ENCODE peak calls at places on chromosomes 3 and 15, in eight cellular contexts. O, W, U, H, A, Z, I and S are unnamed samples.

GRCh38 chr3:59519094-59519493 is 469.3 kb upstream of the CFAP20DC start:
- DNase-seq in U (no peak), A (no peak), Z (no peak), W (no peak), I (no peak), O (no peak), H (no peak), S (no peak)

GRCh38 chr15:92725171-92725570 is 69.6 kb upstream of the FAM174B start:
- DNase-seq in O (no peak), U (no peak), Z (no peak), H (no peak), I (no peak), W (no peak), A (no peak), S (no peak)

GRCh38 chr3:42685891-42686820 is 819 bp downstream of the KLHL40 start:
- DNase-seq in Z (no peak), U (no peak), O (no peak), W (no peak), A (no peak), I (no peak), H (no peak), S (no peak)

GRCh38 chr3:20043398-20043797 is 3.2 kb downstream of the KAT2B start:
- DNase-seq in O (peak), H (no peak), W (peak), I (peak), A (peak), U (peak), Z (no peak), S (no peak)

GRCh38 chr3:120022729-120023128 is 71.5 kb downstream of the GSK3B start:
- DNase-seq in U (peak), Z (no peak), O (no peak), W (no peak), A (no peak), I (no peak), H (no peak), S (no peak)

GRCh38 chr3:197029511-197030167 is at the start of gene MELTF:
- DNase-seq in Z (no peak), U (peak), A (peak), O (peak), H (peak), W (peak), I (peak), S (peak)

GRCh38 chr3:124993462-124993861 is 58.9 kb upstream of the MUC13 start:
- DNase-seq in O (no peak), I (peak), H (no peak), U (peak), W (no peak), Z (no peak), A (no peak), S (no peak)

GRCh38 chr3:58369876-58370275 is 37.2 kb downstream of the PXK start:
- DNase-seq in A (no peak), W (no peak), H (no peak), I (no peak), Z (no peak), O (no peak), U (no peak), S (no peak)

GRCh38 chr3:150741497-150742140 is 21.4 kb downstream of the SIAH2 start:
- DNase-seq in U (no peak), A (no peak), I (no peak), O (no peak), W (no peak), H (no peak), Z (no peak), S (no peak)

GRCh38 chr3:102466001-102466400 is 31.2 kb downstream of the ZPLD1 start:
- DNase-seq in A (no peak), O (no peak), I (no peak), Z (no peak), W (peak), H (no peak), U (peak), S (no peak)

GRCh38 chr15:70701891-70702568 is 61.3 kb downstream of the UACA start:
- DNase-seq in Z (no peak), H (no peak), W (peak), O (no peak), U (peak), A (no peak), I (peak), S (no peak)

GRCh38 chr3:157618075-157618760 is 115.0 kb upstream of the VEPH1 start:
- DNase-seq in U (peak), A (no peak), W (peak), O (no peak), I (peak), H (no peak), Z (peak), S (peak)